ENCODE peak calls at places on chromosomes 5 and 9, in four cellular contexts. One of them, this sample, is unnamed. For H3K9me3 and H3K4me1, the result is how much of the 10 kb centered on the place peaks cover.

GRCh38 chr5:67198917-67199316 is 2.3 kb upstream of the CD180 start:
- DNase-seq in heart left ventricle: no peak
- DNase-seq in IMR-90: no peak
- DNase-seq in HCT116: no peak
- DNase-seq in this sample: no peak

GRCh38 chr9:130409250-130409649 is 35.5 kb upstream of the ASS1 start:
- DNase-seq in HCT116: no peak
- DNase-seq in IMR-90: no peak
- DNase-seq in heart left ventricle: no peak
- DNase-seq in this sample: no peak

GRCh38 chr9:80156725-80157124 is 585.0 kb downstream of the TLE4 start:
- DNase-seq in IMR-90: peak
- DNase-seq in HCT116: no peak
- DNase-seq in heart left ventricle: no peak
- DNase-seq in this sample: no peak

GRCh38 chr5:35608881-35609779 is 8.5 kb upstream of the SPEF2 start:
- DNase-seq in heart left ventricle: no peak
- DNase-seq in IMR-90: no peak
- DNase-seq in HCT116: no peak
- DNase-seq in this sample: no peak

GRCh38 chr5:32057157-32058096 is 116.7 kb downstream of the GOLPH3 start:
- DNase-seq in IMR-90: no peak
- DNase-seq in heart left ventricle: no peak
- DNase-seq in HCT116: peak
- DNase-seq in this sample: no peak

GRCh38 chr9:19271081-19271480 is 40.6 kb downstream of the DENND4C start:
- DNase-seq in IMR-90: no peak
- DNase-seq in HCT116: no peak
- DNase-seq in heart left ventricle: no peak
- DNase-seq in this sample: no peak

GRCh38 chr5:94715843-94716242 is 97.4 kb downstream of the SLF1 start:
- DNase-seq in HCT116: no peak
- DNase-seq in heart left ventricle: no peak
- DNase-seq in IMR-90: no peak
- DNase-seq in this sample: peak

GRCh38 chr9:23826120-23826629 is at the start of gene ELAVL2:
- DNase-seq in IMR-90: peak
- DNase-seq in HCT116: no peak
- DNase-seq in heart left ventricle: peak
- DNase-seq in this sample: peak

GRCh38 chr9:589723-590122 is 251.8 kb upstream of the DMRT1 start:
- DNase-seq in HCT116: no peak
- DNase-seq in IMR-90: peak
- DNase-seq in heart left ventricle: no peak
- DNase-seq in this sample: no peak

GRCh38 chr9:130454096-130454811 is 9.5 kb downstream of the ASS1 start:
- DNase-seq in IMR-90: no peak
- DNase-seq in heart left ventricle: no peak
- DNase-seq in HCT116: no peak
- DNase-seq in this sample: no peak

GRCh38 chr5:80238778-80239679 is 16.8 kb downstream of the SERINC5 start:
- DNase-seq in IMR-90: peak
- DNase-seq in HCT116: no peak
- DNase-seq in heart left ventricle: peak
- DNase-seq in this sample: peak

GRCh38 chr9:312596-313320 is 98.1 kb downstream of the DOCK8 start:
- DNase-seq in HCT116: no peak
- DNase-seq in heart left ventricle: no peak
- DNase-seq in IMR-90: no peak
- DNase-seq in this sample: no peak

GRCh38 chr9:125904155-125904841 is 157.1 kb downstream of the PBX3 start:
- DNase-seq in IMR-90: peak
- DNase-seq in HCT116: no peak
- DNase-seq in heart left ventricle: no peak
- DNase-seq in this sample: no peak

GRCh38 chr9:69937830-69938535 is 105.7 kb upstream of the MAMDC2 start:
- DNase-seq in IMR-90: no peak
- DNase-seq in HCT116: no peak
- DNase-seq in heart left ventricle: no peak
- DNase-seq in this sample: no peak

GRCh38 chr5:137209232-137209810 is 289.8 kb downstream of the SPOCK1 start:
- DNase-seq in heart left ventricle: no peak
- DNase-seq in HCT116: no peak
- DNase-seq in IMR-90: no peak
- DNase-seq in this sample: no peak

GRCh38 chr9:116792271-116792670 is 105.2 kb downstream of the TRIM32 start:
- DNase-seq in HCT116: no peak
- DNase-seq in heart left ventricle: no peak
- DNase-seq in IMR-90: no peak
- DNase-seq in this sample: no peak

GRCh38 chr9:127950513-127951210 is 13.0 kb upstream of the DPM2 start:
- DNase-seq in HCT116: no peak
- DNase-seq in heart left ventricle: no peak
- DNase-seq in IMR-90: no peak
- DNase-seq in this sample: peak

GRCh38 chr5:171782332-171782966 is 3.2 kb upstream of the SMIM23 start:
- DNase-seq in heart left ventricle: no peak
- DNase-seq in IMR-90: no peak
- DNase-seq in HCT116: no peak
- DNase-seq in this sample: no peak

GRCh38 chr5:67536892-67537291 is 340.3 kb upstream of the CD180 start:
- DNase-seq in heart left ventricle: no peak
- DNase-seq in IMR-90: no peak
- DNase-seq in HCT116: no peak
- DNase-seq in this sample: no peak

GRCh38 chr9:93024646-93024910 is 33.9 kb upstream of the SUSD3 start:
- DNase-seq in heart left ventricle: no peak
- DNase-seq in HCT116: no peak
- DNase-seq in IMR-90: no peak
- DNase-seq in this sample: no peak

GRCh38 chr9:94860678-94861588 is 134.4 kb downstream of the AOPEP start:
- DNase-seq in heart left ventricle: no peak
- DNase-seq in IMR-90: peak
- DNase-seq in HCT116: no peak
- DNase-seq in this sample: no peak

GRCh38 chr5:158039911-158040347 is 181.0 kb upstream of the CLINT1 start:
- DNase-seq in IMR-90: no peak
- DNase-seq in HCT116: no peak
- DNase-seq in heart left ventricle: no peak
- DNase-seq in this sample: no peak
- H3K9me3 ChIP-seq in IMR-90: under half
- H3K9me3 ChIP-seq in HCT116: under half
- H3K9me3 ChIP-seq in heart left ventricle: under half
- H3K9me3 ChIP-seq in this sample: under half

DNA sequence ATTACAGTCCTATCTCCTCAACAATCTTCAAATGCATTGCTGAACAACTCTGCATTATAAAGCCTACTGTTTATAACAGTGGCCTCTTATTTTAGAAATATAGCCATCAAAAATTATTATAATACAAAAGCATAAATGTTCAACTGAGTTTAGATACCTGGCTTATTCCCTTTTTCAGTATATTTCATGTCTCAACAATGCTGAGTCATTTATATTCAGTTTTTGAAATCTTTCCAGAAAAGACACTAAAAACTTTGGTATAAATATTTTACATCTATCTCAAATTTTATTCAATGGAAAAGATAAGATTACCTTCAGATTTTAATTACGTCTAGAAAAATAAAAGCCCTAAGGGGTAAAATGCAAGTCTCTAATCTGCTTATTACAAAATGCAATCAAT is 37.9 kb downstream of the LURAP1L start:
- DNase-seq in HCT116: no peak
- DNase-seq in heart left ventricle: no peak
- DNase-seq in IMR-90: no peak
- DNase-seq in this sample: no peak
- H3K4me1 ChIP-seq in HCT116: under half
- H3K4me1 ChIP-seq in heart left ventricle: under half
- H3K4me1 ChIP-seq in IMR-90: under half
- H3K4me1 ChIP-seq in this sample: under half

DNA sequence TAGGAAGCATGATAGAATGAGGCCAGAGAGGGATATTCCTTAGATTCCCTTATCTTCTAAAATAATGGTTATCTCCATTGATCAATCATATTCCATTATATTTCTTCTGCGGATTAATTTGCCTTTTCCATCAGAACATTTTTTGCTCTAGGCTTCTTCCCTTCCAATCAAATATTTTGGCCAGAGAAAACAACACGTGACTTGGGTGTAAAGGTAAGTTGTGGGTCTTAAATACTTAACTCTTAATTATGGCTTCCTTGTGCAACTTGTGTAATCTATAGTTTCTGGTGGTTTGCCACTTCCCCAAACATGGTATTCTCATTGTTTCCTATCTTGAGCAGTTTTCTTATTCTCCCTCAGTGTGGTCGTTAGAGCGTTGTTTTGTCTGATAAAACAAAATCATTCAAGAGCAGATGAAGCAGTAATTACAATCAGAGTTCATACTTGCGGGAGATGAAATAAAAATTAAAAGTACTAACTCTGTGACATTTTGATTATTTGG is 889.3 kb downstream of the MAT2B start:
- DNase-seq in heart left ventricle: no peak
- DNase-seq in IMR-90: no peak
- DNase-seq in HCT116: no peak
- DNase-seq in this sample: no peak
- H3K9me3 ChIP-seq in heart left ventricle: under half
- H3K9me3 ChIP-seq in IMR-90: under half
- H3K9me3 ChIP-seq in HCT116: under half
- H3K9me3 ChIP-seq in this sample: under half

GRCh38 chr9:107286057-107286456 is 3.0 kb downstream of the RAD23B start:
- DNase-seq in HCT116: no peak
- DNase-seq in IMR-90: peak
- DNase-seq in heart left ventricle: no peak
- DNase-seq in this sample: no peak

GRCh38 chr9:107284636-107285035 is 1.6 kb downstream of the RAD23B start:
- DNase-seq in heart left ventricle: no peak
- DNase-seq in HCT116: no peak
- DNase-seq in IMR-90: no peak
- DNase-seq in this sample: no peak

GRCh38 chr9:107282759-107283620 is at the start of gene RAD23B:
- DNase-seq in heart left ventricle: peak
- DNase-seq in HCT116: peak
- DNase-seq in IMR-90: peak
- DNase-seq in this sample: peak

GRCh38 chr9:107283621-107284616 is 840 bp downstream of the RAD23B start:
- DNase-seq in HCT116: peak
- DNase-seq in IMR-90: peak
- DNase-seq in heart left ventricle: peak
- DNase-seq in this sample: peak

GRCh38 chr9:107285292-107285691 is 2.2 kb downstream of the RAD23B start:
- DNase-seq in IMR-90: no peak
- DNase-seq in HCT116: no peak
- DNase-seq in heart left ventricle: no peak
- DNase-seq in this sample: no peak
- H3K4me1 ChIP-seq in IMR-90: under half
- H3K4me1 ChIP-seq in HCT116: half or more
- H3K4me1 ChIP-seq in heart left ventricle: half or more
- H3K4me1 ChIP-seq in this sample: half or more

This sample was measured in left ventricle myocardium inferior.